ENCODE peak calls at places on chromosomes 4 and X, in eight cellular contexts. I, A, R, N, X, T, B and O are unnamed samples.

GRCh38 chr4:74111576-74111975 is 12.6 kb upstream of the CXCL2 start:
- DNase-seq in A (no peak), T (no peak), X (no peak), B (no peak), N (no peak), I (no peak), R (no peak), O (no peak)

GRCh38 chr4:147110473-147110872 is 164.8 kb upstream of the TTC29 start:
- DNase-seq in I (no peak), T (no peak), R (no peak), B (no peak), X (no peak), N (no peak), A (no peak), O (no peak)

GRCh38 chr4:8702516-8703400 is 110.2 kb downstream of the CPZ start:
- DNase-seq in N (no peak), B (no peak), I (peak; percentile 5), X (peak; percentile 71), T (no peak), R (no peak), A (no peak), O (no peak)

GRCh38 chr4:25029479-25030282 is 1.1 kb downstream of the LGI2 start:
- DNase-seq in I (no peak), N (no peak), A (no peak), R (no peak), X (no peak), T (no peak), B (no peak), O (no peak)

GRCh38 chrX:113522814-113523213 is 682.2 kb upstream of the AMOT start:
- DNase-seq in I (peak; percentile 10), A (no peak), N (peak; percentile 38), B (no peak), T (no peak), R (no peak), X (no peak), O (peak; percentile 28)

GRCh38 chr4:11634283-11634682 is 205.6 kb upstream of the HS3ST1 start:
- DNase-seq in R (no peak), N (no peak), T (no peak), I (no peak), X (no peak), B (no peak), A (no peak), O (no peak)

GRCh38 chr4:37795796-37796195 is 30.7 kb upstream of the PGM2 start:
- DNase-seq in R (no peak), T (no peak), B (no peak), N (no peak), A (no peak), I (no peak), X (no peak), O (no peak)

GRCh38 chr4:180434131-180434895 is 1808.9 kb upstream of the TENM3 start:
- DNase-seq in X (no peak), I (no peak), N (no peak), A (no peak), T (no peak), B (no peak), R (no peak), O (no peak)

GRCh38 chrX:11380187-11380586 is 87.0 kb downstream of the AMELX start:
- DNase-seq in R (no peak), X (no peak), B (no peak), A (no peak), I (no peak), T (no peak), N (peak; percentile 9), O (peak; percentile 25)

GRCh38 chr4:148007303-148007702 is 275.4 kb downstream of the ARHGAP10 start:
- DNase-seq in R (no peak), N (peak; percentile 87), X (no peak), I (no peak), T (peak; percentile 66), B (no peak), A (no peak), O (peak; percentile 94)

GRCh38 chr4:76772498-76773106 is 125.3 kb downstream of the SOWAHB start:
- DNase-seq in A (no peak), N (peak; percentile 41), X (no peak), I (no peak), R (no peak), T (no peak), B (no peak), O (peak; percentile 81)

GRCh38 chr4:112771-113170 is 11.5 kb upstream of the ZNF718 start:
- DNase-seq in R (no peak), A (no peak), T (no peak), N (no peak), X (no peak), B (no peak), I (no peak), O (no peak)

GRCh38 chr4:133146574-133147198 is 2.4 kb upstream of the PCDH10 start:
- DNase-seq in T (no peak), N (peak; percentile 88), I (peak; percentile 47), A (peak; percentile 15), B (no peak), R (no peak), X (peak; percentile 66), O (peak; percentile 66)

DNA sequence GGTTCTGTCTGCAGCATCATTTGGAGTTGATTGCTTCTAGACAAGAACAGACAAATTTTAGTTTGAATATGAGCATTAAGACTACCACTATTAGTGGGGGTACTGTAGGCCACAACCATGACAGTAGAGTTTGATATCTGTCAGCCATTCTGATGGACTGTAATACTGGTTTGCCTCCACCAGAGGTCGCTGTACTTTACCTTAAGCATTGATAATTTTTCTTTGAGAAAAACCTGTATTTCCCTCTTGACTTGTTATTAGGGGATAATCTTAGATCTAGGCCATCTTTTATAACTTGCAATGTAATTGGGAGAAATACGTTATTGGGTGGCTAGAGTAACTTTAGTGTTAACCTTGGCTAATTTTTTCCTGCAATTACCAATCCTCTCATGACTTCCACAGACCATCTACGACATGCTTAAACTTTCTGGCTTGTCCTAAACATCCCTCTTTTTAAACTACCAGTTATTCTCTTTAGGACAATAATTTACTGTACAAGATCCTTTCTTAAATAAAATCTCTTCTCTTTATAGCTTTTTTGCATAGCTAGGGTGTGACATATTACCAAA is 562.4 kb downstream of the MAGEB5 start:
- DNase-seq in B (no peak), I (no peak), T (no peak), R (no peak), N (no peak), A (no peak), X (no peak), O (no peak)
- TF ChIP-seq CTCF in B (no peak), I (no peak), T (no peak), R (no peak), N (no peak), A (no peak), X (no peak), O (peak; percentile 14)

DNA sequence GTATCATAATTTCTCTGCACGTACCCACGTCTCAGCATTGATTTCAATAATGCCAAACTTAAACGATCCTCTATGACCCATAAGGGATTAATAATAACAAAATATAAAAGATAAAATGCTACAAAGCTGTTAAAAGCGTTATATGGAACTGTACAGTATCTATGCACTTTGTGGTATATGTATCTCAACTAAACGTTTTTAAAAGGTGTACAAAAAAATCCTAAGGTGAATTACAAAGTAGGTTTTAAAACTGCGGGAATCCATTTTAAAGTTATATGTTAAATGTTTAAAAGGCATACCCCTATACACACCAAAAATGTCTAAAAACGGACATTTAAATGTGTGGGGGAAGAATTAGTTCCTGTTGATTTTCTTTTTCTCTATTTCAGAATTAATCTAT is 860 bp downstream of the ZNF182 start:
- DNase-seq in R (no peak), X (no peak), A (no peak), N (no peak), I (no peak), T (no peak), B (no peak), O (no peak)
- H3K4me3 ChIP-seq in R (peak overlapping the region; percentile 72), X (peak overlapping the region; percentile 57), A (peak overlapping the region; percentile 79), N (peak overlapping the region; percentile 85), I (no peak overlapping the region), T (peak overlapping the region; percentile 62), B (peak overlapping the region; percentile 65), O (peak overlapping the region; percentile 68)

DNA sequence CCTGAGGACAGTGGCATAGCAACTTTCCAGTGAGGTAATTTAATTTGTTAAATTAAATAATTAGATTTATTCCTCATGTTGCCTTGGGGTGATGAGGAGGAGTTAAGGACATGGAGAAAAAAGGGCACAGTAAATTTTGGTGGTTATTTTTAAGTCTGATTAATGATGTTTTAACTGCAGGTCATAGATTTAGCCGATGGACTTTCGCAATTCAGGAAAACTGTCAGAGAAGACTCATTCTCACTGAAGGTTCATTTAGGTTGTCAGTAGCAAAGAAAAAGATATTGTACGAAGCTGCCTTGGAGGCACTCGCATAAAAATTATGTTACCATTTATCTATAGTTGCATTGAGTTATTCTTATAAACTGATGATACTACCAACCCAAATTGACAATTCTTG is 164.2 kb upstream of the PITX2 start:
- DNase-seq in B (no peak), I (no peak), X (no peak), R (no peak), A (no peak), N (no peak), T (no peak), O (no peak)
- TF ChIP-seq CTCF in B (no peak), I (no peak), X (no peak), R (no peak), A (no peak), N (no peak), T (no peak), O (no peak)

GRCh38 chrX:108307408-108308085 is 130.7 kb downstream of the COL4A6 start:
- DNase-seq in A (peak; percentile 78), R (peak; percentile 39), B (peak; percentile 61), T (no peak), N (no peak), I (no peak), X (no peak), O (peak; percentile 34)

GRCh38 chrX:108312938-108313337 is 125.3 kb downstream of the COL4A6 start:
- DNase-seq in A (no peak), X (no peak), N (peak; percentile 11), R (peak; percentile 28), T (peak; percentile 20), B (peak; percentile 29), I (no peak), O (peak; percentile 57)

GRCh38 chrX:108312011-108312410 is 126.2 kb downstream of the COL4A6 start:
- DNase-seq in N (no peak), I (no peak), A (no peak), R (no peak), B (no peak), X (no peak), T (no peak), O (peak; percentile 24)

GRCh38 chrX:108309144-108309543 is 129.1 kb downstream of the COL4A6 start:
- DNase-seq in N (peak; percentile 19), T (peak; percentile 55), I (no peak), A (peak; percentile 66), X (no peak), R (no peak), B (no peak), O (peak; percentile 72)

GRCh38 chrX:108310511-108310910 is 127.7 kb downstream of the COL4A6 start:
- DNase-seq in I (no peak), R (no peak), X (no peak), A (no peak), B (no peak), T (no peak), N (no peak), O (peak; percentile 44)
- H3K4me3 ChIP-seq in I (no peak overlapping the region), R (no peak overlapping the region), X (no peak overlapping the region), A (no peak overlapping the region), B (no peak overlapping the region), T (no peak overlapping the region), N (no peak overlapping the region), O (no peak overlapping the region)